ENCODE peak calls at places on chromosome 16, in nine cellular contexts. A is pons; G is stomach; V is osteocyte; F is nephron progenitor cell; N is activated CD4-positive, alpha-beta T cell treated with anti-CD3 and anti-CD28 coated beads for 24 hours; E is spleen; U is amniotic stem cell; I is HCT116. B is an unnamed sample.

GRCh38 chr16:3054965-3055733 is 8.8 kb downstream of the MMP25 start:
- DNase-seq in A (no peak), G (no peak), V (no peak), F (no peak), N (no peak), E (peak), U (no peak), I (no peak), B (no peak)

GRCh38 chr16:81486555-81487061 is 42.0 kb downstream of the CMIP start:
- DNase-seq in A (no peak), G (peak), V (no peak), F (no peak), N (no peak), E (no peak), U (no peak), I (no peak), B (peak)

GRCh38 chr16:26453215-26453614 is 613.5 kb upstream of the C16orf82 start:
- DNase-seq in A (no peak), G (no peak), V (no peak), F (no peak), N (no peak), E (no peak), U (no peak), I (no peak), B (no peak)

GRCh38 chr16:64654137-64654652 is 467.7 kb downstream of the CDH11 start:
- DNase-seq in A (no peak), G (no peak), V (no peak), F (no peak), N (no peak), E (no peak), U (no peak), I (no peak), B (no peak)

GRCh38 chr16:87350681-87351319 is 32.8 kb downstream of the FBXO31 start:
- DNase-seq in A (no peak), G (no peak), V (no peak), F (no peak), N (no peak), E (no peak), U (no peak), I (no peak), B (no peak)

GRCh38 chr16:53756329-53756996 is 52.5 kb downstream of the FTO start:
- DNase-seq in A (peak), G (no peak), V (no peak), F (no peak), N (no peak), E (no peak), U (no peak), I (no peak), B (no peak)

GRCh38 chr16:17606460-17606859 is 135.7 kb upstream of the XYLT1 start:
- DNase-seq in A (no peak), G (no peak), V (no peak), F (no peak), N (no peak), E (no peak), U (no peak), I (no peak), B (no peak)

GRCh38 chr16:72284042-72284789 is 112.3 kb upstream of the PMFBP1 start:
- DNase-seq in A (no peak), G (no peak), V (no peak), F (no peak), N (no peak), E (no peak), U (no peak), I (no peak), B (no peak)

GRCh38 chr16:75099738-75100615 is 16.6 kb downstream of the LDHD start:
- DNase-seq in A (no peak), G (no peak), V (no peak), F (no peak), N (no peak), E (peak), U (no peak), I (no peak), B (no peak)

GRCh38 chr16:63617047-63617989 is 1504.5 kb downstream of the CDH11 start:
- DNase-seq in A (no peak), G (no peak), V (no peak), F (no peak), N (no peak), E (no peak), U (no peak), I (no peak), B (no peak)

GRCh38 chr16:46929378-46930332 is 43.8 kb downstream of the DNAJA2 start:
- DNase-seq in A (peak), G (peak), V (peak), F (peak), N (peak), E (peak), U (peak), I (peak), B (peak)

B was measured in posterior vena cava.